ENCODE peak calls at places on chromosomes 2 and 18, in eight cellular contexts. One of them, this sample, is unnamed.

GRCh38 chr2:62321890-62322289 is 126.0 kb downstream of the B3GNT2 start:
- DNase-seq in pulmonary artery endothelial cell: no peak
- DNase-seq in NCI-H345: no peak
- DNase-seq in Kasumi-1: no peak
- DNase-seq in DMS 273 treated with DMSO at 0.1 percent for 48 hours: no peak
- DNase-seq in D341Med: no peak
- DNase-seq in T-cell: no peak
- DNase-seq in immature natural killer cell: no peak
- DNase-seq in this sample: no peak

GRCh38 chr2:142721015-142721414 is 156.4 kb upstream of the KYNU start:
- DNase-seq in pulmonary artery endothelial cell: no peak
- DNase-seq in NCI-H345: no peak
- DNase-seq in Kasumi-1: no peak
- DNase-seq in DMS 273 treated with DMSO at 0.1 percent for 48 hours: no peak
- DNase-seq in D341Med: no peak
- DNase-seq in T-cell: no peak
- DNase-seq in immature natural killer cell: no peak
- DNase-seq in this sample: no peak

GRCh38 chr2:60413819-60414178 is 139.7 kb downstream of the BCL11A start:
- DNase-seq in pulmonary artery endothelial cell: no peak
- DNase-seq in NCI-H345: no peak
- DNase-seq in Kasumi-1: no peak
- DNase-seq in DMS 273 treated with DMSO at 0.1 percent for 48 hours: no peak
- DNase-seq in D341Med: no peak
- DNase-seq in T-cell: no peak
- DNase-seq in immature natural killer cell: no peak
- DNase-seq in this sample: peak

GRCh38 chr2:182593394-182593707 is 122.7 kb upstream of the DNAJC10 start:
- DNase-seq in pulmonary artery endothelial cell: no peak
- DNase-seq in NCI-H345: peak
- DNase-seq in Kasumi-1: no peak
- DNase-seq in DMS 273 treated with DMSO at 0.1 percent for 48 hours: no peak
- DNase-seq in D341Med: peak
- DNase-seq in T-cell: no peak
- DNase-seq in immature natural killer cell: no peak
- DNase-seq in this sample: no peak

GRCh38 chr18:58579561-58580047 is 49.3 kb downstream of the ALPK2 start:
- DNase-seq in pulmonary artery endothelial cell: no peak
- DNase-seq in NCI-H345: no peak
- DNase-seq in Kasumi-1: no peak
- DNase-seq in DMS 273 treated with DMSO at 0.1 percent for 48 hours: no peak
- DNase-seq in D341Med: no peak
- DNase-seq in T-cell: no peak
- DNase-seq in immature natural killer cell: no peak
- DNase-seq in this sample: no peak

GRCh38 chr2:50241292-50241691 is 790.6 kb downstream of the NRXN1 start:
- DNase-seq in pulmonary artery endothelial cell: no peak
- DNase-seq in NCI-H345: no peak
- DNase-seq in Kasumi-1: no peak
- DNase-seq in DMS 273 treated with DMSO at 0.1 percent for 48 hours: no peak
- DNase-seq in D341Med: no peak
- DNase-seq in T-cell: no peak
- DNase-seq in immature natural killer cell: no peak
- DNase-seq in this sample: no peak

GRCh38 chr2:55862269-55862668 is 61.3 kb downstream of the EFEMP1 start:
- DNase-seq in pulmonary artery endothelial cell: no peak
- DNase-seq in NCI-H345: no peak
- DNase-seq in Kasumi-1: no peak
- DNase-seq in DMS 273 treated with DMSO at 0.1 percent for 48 hours: no peak
- DNase-seq in D341Med: no peak
- DNase-seq in T-cell: no peak
- DNase-seq in immature natural killer cell: no peak
- DNase-seq in this sample: no peak

GRCh38 chr2:10534514-10535250 is 86.6 kb upstream of the ODC1 start:
- DNase-seq in pulmonary artery endothelial cell: no peak
- DNase-seq in NCI-H345: no peak
- DNase-seq in Kasumi-1: no peak
- DNase-seq in DMS 273 treated with DMSO at 0.1 percent for 48 hours: no peak
- DNase-seq in D341Med: no peak
- DNase-seq in T-cell: no peak
- DNase-seq in immature natural killer cell: no peak
- DNase-seq in this sample: no peak

GRCh38 chr2:27704342-27704876 is 40.7 kb downstream of the SLC4A1AP start:
- DNase-seq in pulmonary artery endothelial cell: no peak
- DNase-seq in NCI-H345: no peak
- DNase-seq in Kasumi-1: no peak
- DNase-seq in DMS 273 treated with DMSO at 0.1 percent for 48 hours: no peak
- DNase-seq in D341Med: no peak
- DNase-seq in T-cell: no peak
- DNase-seq in immature natural killer cell: no peak
- DNase-seq in this sample: no peak

GRCh38 chr2:179963626-179964025 is 43.5 kb downstream of the CWC22 start:
- DNase-seq in pulmonary artery endothelial cell: no peak
- DNase-seq in NCI-H345: no peak
- DNase-seq in Kasumi-1: no peak
- DNase-seq in DMS 273 treated with DMSO at 0.1 percent for 48 hours: no peak
- DNase-seq in D341Med: no peak
- DNase-seq in T-cell: no peak
- DNase-seq in immature natural killer cell: no peak
- DNase-seq in this sample: no peak

GRCh38 chr2:112579280-112579679 is 5.1 kb upstream of the CHCHD5 start:
- DNase-seq in pulmonary artery endothelial cell: peak
- DNase-seq in NCI-H345: no peak
- DNase-seq in Kasumi-1: no peak
- DNase-seq in DMS 273 treated with DMSO at 0.1 percent for 48 hours: no peak
- DNase-seq in D341Med: no peak
- DNase-seq in T-cell: no peak
- DNase-seq in immature natural killer cell: no peak
- DNase-seq in this sample: no peak

GRCh38 chr2:43455735-43456642 is 139.8 kb downstream of the THADA start:
- DNase-seq in pulmonary artery endothelial cell: peak
- DNase-seq in NCI-H345: no peak
- DNase-seq in Kasumi-1: no peak
- DNase-seq in DMS 273 treated with DMSO at 0.1 percent for 48 hours: no peak
- DNase-seq in D341Med: no peak
- DNase-seq in T-cell: no peak
- DNase-seq in immature natural killer cell: no peak
- DNase-seq in this sample: no peak

GRCh38 chr2:26535663-26536275 is 57.8 kb upstream of the OTOF start:
- DNase-seq in pulmonary artery endothelial cell: no peak
- DNase-seq in NCI-H345: no peak
- DNase-seq in Kasumi-1: no peak
- DNase-seq in DMS 273 treated with DMSO at 0.1 percent for 48 hours: no peak
- DNase-seq in D341Med: no peak
- DNase-seq in T-cell: no peak
- DNase-seq in immature natural killer cell: no peak
- DNase-seq in this sample: no peak

This sample was measured in naive B cell.